ENCODE peak calls at places on chromosomes 11 and 22, in six cellular contexts. J is suprapubic skin; B is psoas muscle; H is naive thymus-derived CD8-positive, alpha-beta T cell; V is T-helper 9 cell; Q is AG09319. O is an unnamed sample.
A peak's percentile ranks its signal among the peaks of the same experiment; 100 is the strongest.

GRCh38 chr11:96162816-96163499 is 180.0 kb downstream of the MAML2 start:
- DNase-seq in H (no peak), J (no peak), V (no peak), Q (peak; percentile 86), B (no peak), O (no peak)

GRCh38 chr11:63508009-63508408 is 2.1 kb downstream of the LGALS12 start:
- DNase-seq in Q (no peak), H (no peak), J (no peak), B (peak; percentile 64), V (no peak), O (no peak)

GRCh38 chr22:41912338-41913039 is 2.4 kb downstream of the SHISA8 start:
- DNase-seq in H (no peak), Q (no peak), B (no peak), J (no peak), V (no peak), O (no peak)

GRCh38 chr11:129625930-129626329 is 189.7 kb upstream of the TMEM45B start:
- DNase-seq in H (no peak), B (no peak), J (no peak), Q (no peak), V (no peak), O (no peak)

GRCh38 chr11:74138572-74138971 is 32.2 kb downstream of the C2CD3 start:
- DNase-seq in J (no peak), H (no peak), Q (peak; percentile 80), B (no peak), V (no peak), O (no peak)

GRCh38 chr11:71181566-71181965 is 70.8 kb downstream of the SHANK2 start:
- DNase-seq in Q (no peak), B (no peak), J (no peak), H (no peak), V (no peak), O (no peak)

GRCh38 chr22:19832476-19833108 is 22.1 kb downstream of the GNB1L start:
- DNase-seq in J (peak; percentile 64), Q (no peak), V (no peak), B (no peak), H (no peak), O (no peak)

GRCh38 chr11:132310390-132311375 is 940.3 kb downstream of the NTM start:
- DNase-seq in B (no peak), Q (no peak), V (no peak), H (no peak), J (no peak), O (no peak)

GRCh38 chr22:46929046-46929688 is 166.7 kb downstream of the TBC1D22A start:
- DNase-seq in B (no peak), H (no peak), Q (no peak), V (no peak), J (no peak), O (no peak)

GRCh38 chr11:76443254-76443935 is 1.4 kb upstream of the EMSY start:
- DNase-seq in V (no peak), Q (no peak), B (no peak), H (no peak), J (no peak), O (no peak)

O was measured in GM19239.